ENCODE peak calls at places on chromosomes 13 and 19, in five cellular contexts. W is ovary; K is tibial nerve; U is CD8-positive, alpha-beta T cell; P is PC-9. X is an unnamed sample.

GRCh38 chr19:45874620-45874966 is 10.5 kb downstream of the FOXA3 start:
- DNase-seq in W (no peak), K (no peak), U (no peak), P (no peak), X (no peak)

GRCh38 chr13:47250141-47250540 is 353.3 kb upstream of the HTR2A start:
- DNase-seq in W (no peak), K (no peak), U (no peak), P (no peak), X (no peak)

GRCh38 chr13:39815345-39816111 is 160.1 kb downstream of the COG6 start:
- DNase-seq in W (peak; percentile 54), K (no peak), U (no peak), P (no peak), X (no peak)

GRCh38 chr13:36848228-36848982 is 29.4 kb downstream of the RFXAP start:
- DNase-seq in W (no peak), K (no peak), U (no peak), P (no peak), X (peak; percentile 36)

GRCh38 chr19:32061304-32061703 is 284.1 kb upstream of the ZNF507 start:
- DNase-seq in W (no peak), K (no peak), U (no peak), P (no peak), X (no peak)

GRCh38 chr13:95221991-95222732 is 79.1 kb downstream of the ABCC4 start:
- DNase-seq in W (no peak), K (no peak), U (no peak), P (no peak), X (no peak)

GRCh38 chr19:16737909-16738308 is 18.3 kb downstream of the NWD1 start:
- DNase-seq in W (no peak), K (no peak), U (no peak), P (no peak), X (peak; percentile 27)

GRCh38 chr13:49410477-49410876 is 33.4 kb downstream of the CAB39L start:
- DNase-seq in W (no peak), K (no peak), U (no peak), P (no peak), X (no peak)

GRCh38 chr19:40365010-40365409 is 16.5 kb downstream of the PLD3 start:
- DNase-seq in W (no peak), K (no peak), U (no peak), P (no peak), X (no peak)

GRCh38 chr19:17183858-17184271 is 31.3 kb upstream of the USE1 start:
- DNase-seq in W (no peak), K (no peak), U (peak; percentile 34), P (no peak), X (no peak)

GRCh38 chr13:31192306-31192705 is 7.5 kb upstream of the B3GLCT start:
- DNase-seq in W (no peak), K (no peak), U (no peak), P (no peak), X (no peak)

GRCh38 chr13:114011226-114011625 is 37.4 kb upstream of the C13orf46 start:
- DNase-seq in W (no peak), K (no peak), U (no peak), P (no peak), X (no peak)

GRCh38 chr19:29967623-29968022 is 25.6 kb downstream of the URI1 start:
- DNase-seq in W (no peak), K (no peak), U (no peak), P (no peak), X (peak; percentile 59)

GRCh38 chr19:41352609-41353465 is 885 bp downstream of the TGFB1 start:
- DNase-seq in W (peak; percentile 71), K (peak; percentile 49), U (peak; percentile 84), P (no peak), X (peak; percentile 62)

GRCh38 chr13:51111174-51111573 is at the start of gene C13orf42:
- DNase-seq in W (no peak), K (no peak), U (no peak), P (no peak), X (no peak)

GRCh38 chr13:101144808-101145419 is 271.4 kb downstream of the NALCN start:
- DNase-seq in W (no peak), K (no peak), U (peak; percentile 12), P (peak; percentile 57), X (peak; percentile 75)

GRCh38 chr13:108269601-108270328 is at the start of gene TNFSF13B:
- DNase-seq in W (peak; percentile 41), K (no peak), U (peak; percentile 35), P (no peak), X (peak; percentile 62)

GRCh38 chr19:34998777-34999497 is 1.2 kb upstream of the GRAMD1A start:
- DNase-seq in W (no peak), K (no peak), U (no peak), P (no peak), X (no peak)

GRCh38 chr19:54077334-54077733 is 3.8 kb downstream of the TARM1 start:
- DNase-seq in W (no peak), K (no peak), U (no peak), P (no peak), X (no peak)

DNA sequence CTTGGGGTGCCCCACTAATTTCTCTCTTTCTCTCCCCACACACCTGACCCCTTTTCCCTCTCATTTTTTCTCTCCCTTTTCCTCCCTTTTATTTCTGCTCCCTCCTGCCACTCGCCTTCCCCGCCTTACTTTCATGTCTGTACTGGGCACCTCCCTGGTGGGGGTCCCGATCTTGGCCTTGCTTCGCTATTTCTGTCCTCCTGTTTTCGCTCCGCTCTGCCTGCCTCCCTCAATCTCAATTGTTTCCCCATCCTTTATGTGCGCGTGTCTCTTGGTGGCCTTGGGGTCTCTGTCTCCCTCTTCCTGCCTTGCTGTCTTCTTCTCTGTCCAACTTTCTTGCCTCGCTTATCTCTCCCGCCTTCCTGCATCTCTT is 3.8 kb downstream of the GRIN2D start:
- DNase-seq in W (no peak), K (no peak), U (no peak), P (no peak), X (peak; percentile 48)
- H3K27me3 ChIP-seq in W (peaks cover 2% of the 10 kb centered on the region), K (peaks cover 2% of the 10 kb centered on the region), U (peaks cover 24% of the 10 kb centered on the region), P (peaks cover 11% of the 10 kb centered on the region), X (no peaks in the 10 kb centered on the region)

DNA sequence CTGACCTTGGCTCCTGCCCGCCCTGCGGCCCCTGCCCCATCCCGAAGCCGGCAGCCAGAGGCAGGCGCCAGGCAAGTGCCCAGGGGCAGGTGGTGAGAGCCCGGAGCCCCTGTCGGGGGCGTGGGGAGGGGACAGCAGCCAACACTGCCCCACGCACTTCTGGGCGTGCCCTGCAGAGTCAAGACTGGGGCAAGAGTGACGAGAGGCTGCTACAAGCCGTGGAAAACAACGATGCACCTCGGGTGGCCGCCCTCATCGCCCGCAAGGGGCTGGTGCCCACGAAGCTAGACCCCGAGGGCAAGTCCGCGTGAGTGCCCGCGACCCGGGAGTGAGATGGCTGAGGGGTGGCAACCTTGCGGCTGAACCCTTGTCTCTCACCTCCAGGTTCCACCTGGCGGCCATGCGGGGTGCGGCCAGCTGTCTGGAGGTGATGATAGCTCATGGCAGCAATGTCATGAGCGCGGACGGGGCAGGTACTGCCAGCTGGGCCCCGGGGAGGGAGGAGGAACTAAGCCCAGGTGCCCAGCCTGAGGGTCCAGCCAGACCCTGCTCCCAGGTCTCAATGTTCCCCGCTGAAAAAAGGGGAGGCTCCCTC is 17.3 kb downstream of the ANKRD24 start:
- DNase-seq in W (no peak), K (no peak), U (no peak), P (no peak), X (no peak)
- H3K27me3 ChIP-seq in W (peaks cover 6% of the 10 kb centered on the region), K (peaks cover 2% of the 10 kb centered on the region), U (peaks cover 20% of the 10 kb centered on the region), P (no peaks in the 10 kb centered on the region), X (peaks cover 6% of the 10 kb centered on the region)

DNA sequence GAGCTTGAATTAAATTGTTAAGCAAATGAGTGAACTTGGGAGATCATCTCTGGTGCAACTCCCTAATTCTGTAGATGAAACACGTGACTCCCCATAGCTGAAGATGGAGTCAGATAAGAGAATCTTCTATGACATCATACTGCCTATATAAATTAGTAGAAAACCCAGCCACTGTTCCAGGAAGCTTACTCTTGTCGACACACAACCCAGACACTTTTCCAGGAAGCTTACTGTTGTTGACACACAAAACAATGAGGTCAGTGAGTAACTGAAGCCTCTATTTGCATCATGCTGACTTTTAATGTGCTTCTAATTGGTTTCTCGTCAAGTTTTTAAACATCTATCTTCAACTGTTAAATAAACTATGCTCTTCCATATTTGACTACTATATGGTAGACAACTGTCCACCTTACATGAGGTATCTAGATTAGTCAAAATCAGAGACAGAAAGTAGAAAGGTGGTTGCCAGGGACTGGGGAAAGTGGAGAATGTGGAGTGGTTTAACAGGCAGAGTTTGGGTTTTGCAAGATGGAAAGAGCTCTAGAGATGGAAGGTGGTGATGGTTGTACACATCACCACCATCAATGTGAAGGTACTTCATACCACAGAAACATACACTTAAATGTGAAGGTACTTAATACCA is 168.2 kb downstream of the FGF14 start:
- DNase-seq in W (no peak), K (no peak), U (no peak), P (no peak), X (no peak)
- H3K27me3 ChIP-seq in W (no peaks in the 10 kb centered on the region), K (no peaks in the 10 kb centered on the region), U (no peaks in the 10 kb centered on the region), P (peaks cover 10% of the 10 kb centered on the region), X (no peaks in the 10 kb centered on the region)

GRCh38 chr13:27790523-27790922 is 1.8 kb upstream of the GSX1 start:
- DNase-seq in W (no peak), K (no peak), U (no peak), P (no peak), X (no peak)

GRCh38 chr13:27791146-27791900 is 960 bp upstream of the GSX1 start:
- DNase-seq in W (no peak), K (no peak), U (no peak), P (no peak), X (no peak)

GRCh38 chr13:27789495-27790303 is 2.6 kb upstream of the GSX1 start:
- DNase-seq in W (no peak), K (no peak), U (peak; percentile 14), P (peak; percentile 1), X (no peak)

GRCh38 chr13:27789153-27789494 is 3.2 kb upstream of the GSX1 start:
- DNase-seq in W (no peak), K (no peak), U (no peak), P (no peak), X (no peak)

DNA sequence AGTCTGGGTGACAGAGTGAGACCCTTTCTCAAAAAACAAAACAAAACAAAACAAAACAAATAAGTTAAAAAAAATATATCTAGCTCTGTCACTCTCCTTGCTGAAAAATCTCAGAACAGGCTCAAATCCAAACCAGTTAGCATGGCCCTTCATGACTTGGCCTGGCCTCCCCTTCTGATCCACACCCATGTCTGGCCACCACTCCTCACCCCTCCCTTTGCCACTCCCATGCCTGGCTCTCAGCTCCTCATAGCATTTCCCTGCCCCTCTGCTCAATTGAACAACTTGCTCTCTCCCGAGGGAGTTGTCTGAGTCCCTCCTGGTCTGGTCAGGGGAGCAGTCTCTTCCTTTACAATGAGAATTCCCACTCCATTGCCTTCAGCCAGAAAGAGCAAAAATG is 4.0 kb upstream of the GSX1 start:
- DNase-seq in W (no peak), K (no peak), U (no peak), P (no peak), X (no peak)
- H3K27me3 ChIP-seq in W (peaks cover 3% of the 10 kb centered on the region), K (no peaks in the 10 kb centered on the region), U (peaks cover 22% of the 10 kb centered on the region), P (peaks cover 48% of the 10 kb centered on the region), X (peaks cover 98% of the 10 kb centered on the region)

DNA sequence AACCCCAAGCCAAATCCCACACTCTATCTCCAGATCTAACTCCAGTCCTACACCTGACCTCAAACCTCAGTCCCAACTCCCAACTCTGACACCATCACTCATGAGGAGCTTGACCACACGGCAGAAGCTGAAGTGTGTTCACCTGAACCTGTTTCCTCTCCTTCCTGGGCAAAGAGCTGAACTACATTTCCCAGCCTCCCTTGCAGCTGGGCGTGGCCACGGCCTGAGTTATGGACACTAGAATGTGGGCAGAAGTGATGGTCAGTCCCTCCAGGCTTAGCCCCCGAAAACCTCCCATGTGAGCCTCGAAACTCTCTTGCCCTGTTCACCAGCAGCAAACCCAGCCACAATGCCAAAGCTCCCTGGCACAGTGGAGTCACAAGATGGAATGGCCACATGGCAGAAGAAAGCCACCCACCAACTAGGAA is 19.5 kb upstream of the MEIS3 start:
- DNase-seq in W (no peak), K (no peak), U (no peak), P (peak; percentile 60), X (no peak)
- H3K27me3 ChIP-seq in W (no peaks in the 10 kb centered on the region), K (no peaks in the 10 kb centered on the region), U (peaks cover 15% of the 10 kb centered on the region), P (peaks cover 47% of the 10 kb centered on the region), X (no peaks in the 10 kb centered on the region)